ENCODE peak calls at places on chromosomes 3 and 15, in eight cellular contexts. H is sigmoid colon, V is tibial nerve, A is left ventricle myocardium inferior, Y is hepatocyte, P is Peyer's patch, X is kidney, C is WTC11. L is an unnamed sample.
A peak's percentile ranks its signal among the peaks of the same experiment; 100 is the strongest.

GRCh38 chr3:51539291-51539891 is 872 bp downstream of the RAD54L2 start:
- DNase-seq in H (no peak), V (peak; percentile 12), A (no peak), Y (peak; percentile 46), P (peak; percentile 47), X (no peak), C (peak; percentile 20), L (no peak)

GRCh38 chr3:137792633-137793271 is 28.6 kb downstream of the SOX14 start:
- DNase-seq in H (no peak), V (peak; percentile 36), A (no peak), Y (peak; percentile 56), P (no peak), X (no peak), C (peak; percentile 67), L (peak; percentile 6)

GRCh38 chr3:137259089-137259488 is 301.3 kb downstream of the IL20RB start:
- DNase-seq in H (no peak), V (no peak), A (no peak), Y (no peak), P (no peak), X (no peak), C (no peak), L (no peak)

GRCh38 chr15:89593018-89593417 is 17.7 kb downstream of the TICRR start:
- DNase-seq in H (no peak), V (no peak), A (no peak), Y (no peak), P (no peak), X (no peak), C (no peak), L (no peak)

GRCh38 chr3:44511238-44511567 is 33.7 kb upstream of the ZNF445 start:
- DNase-seq in H (no peak), V (no peak), A (no peak), Y (peak; percentile 31), P (no peak), X (no peak), C (no peak), L (no peak)

GRCh38 chr3:142618917-142619401 is 22.8 kb downstream of the PLS1 start:
- DNase-seq in H (no peak), V (no peak), A (no peak), Y (peak; percentile 43), P (no peak), X (no peak), C (no peak), L (no peak)

GRCh38 chr15:85865070-85865684 is 70.5 kb upstream of the KLHL25 start:
- DNase-seq in H (no peak), V (no peak), A (no peak), Y (peak; percentile 74), P (no peak), X (no peak), C (peak; percentile 76), L (peak; percentile 14)

GRCh38 chr3:127172670-127173515 is 20.0 kb upstream of the PRR23E start:
- DNase-seq in H (no peak), V (no peak), A (no peak), Y (peak; percentile 52), P (no peak), X (peak; percentile 69), C (no peak), L (peak; percentile 52)

GRCh38 chr15:92020207-92020606 is 166.7 kb downstream of the SLCO3A1 start:
- DNase-seq in H (no peak), V (no peak), A (no peak), Y (no peak), P (no peak), X (no peak), C (no peak), L (no peak)

GRCh38 chr15:99385865-99386264 is 134.6 kb downstream of the LRRC28 start:
- DNase-seq in H (no peak), V (peak; percentile 59), A (peak; percentile 76), Y (peak; percentile 61), P (peak; percentile 67), X (peak; percentile 85), C (no peak), L (no peak)

GRCh38 chr3:138328341-138328740 is 1.3 kb downstream of the NME9 start:
- DNase-seq in H (no peak), V (no peak), A (no peak), Y (peak; percentile 24), P (no peak), X (no peak), C (no peak), L (no peak)

GRCh38 chr3:195774917-195775316 is 36.8 kb downstream of the MUC4 start:
- DNase-seq in H (peak; percentile 76), V (peak; percentile 50), A (peak; percentile 56), Y (peak; percentile 50), P (no peak), X (peak; percentile 68), C (peak; percentile 80), L (no peak)

GRCh38 chr3:42032693-42033349 is 58.3 kb upstream of the TRAK1 start:
- DNase-seq in H (peak; percentile 93), V (peak; percentile 80), A (peak; percentile 46), Y (peak; percentile 60), P (no peak), X (peak; percentile 84), C (no peak), L (no peak)

GRCh38 chr3:129121792-129122696 is at the start of gene RAB43:
- DNase-seq in H (peak; percentile 93), V (peak; percentile 78), A (peak; percentile 90), Y (peak; percentile 97), P (peak; percentile 94), X (peak; percentile 97), C (peak; percentile 99), L (peak; percentile 37)

GRCh38 chr3:129118745-129119144 is 2.9 kb downstream of the RAB43 start:
- DNase-seq in H (no peak), V (no peak), A (no peak), Y (no peak), P (no peak), X (no peak), C (no peak), L (no peak)

GRCh38 chr3:129121016-129121791 is 400 bp downstream of the RAB43 start:
- DNase-seq in H (no peak), V (no peak), A (no peak), Y (peak; percentile 46), P (no peak), X (no peak), C (peak; percentile 25), L (no peak)

GRCh38 chr3:129119365-129120100 is 2.1 kb downstream of the RAB43 start:
- DNase-seq in H (no peak), V (no peak), A (no peak), Y (peak; percentile 85), P (peak; percentile 73), X (no peak), C (no peak), L (no peak)

DNA sequence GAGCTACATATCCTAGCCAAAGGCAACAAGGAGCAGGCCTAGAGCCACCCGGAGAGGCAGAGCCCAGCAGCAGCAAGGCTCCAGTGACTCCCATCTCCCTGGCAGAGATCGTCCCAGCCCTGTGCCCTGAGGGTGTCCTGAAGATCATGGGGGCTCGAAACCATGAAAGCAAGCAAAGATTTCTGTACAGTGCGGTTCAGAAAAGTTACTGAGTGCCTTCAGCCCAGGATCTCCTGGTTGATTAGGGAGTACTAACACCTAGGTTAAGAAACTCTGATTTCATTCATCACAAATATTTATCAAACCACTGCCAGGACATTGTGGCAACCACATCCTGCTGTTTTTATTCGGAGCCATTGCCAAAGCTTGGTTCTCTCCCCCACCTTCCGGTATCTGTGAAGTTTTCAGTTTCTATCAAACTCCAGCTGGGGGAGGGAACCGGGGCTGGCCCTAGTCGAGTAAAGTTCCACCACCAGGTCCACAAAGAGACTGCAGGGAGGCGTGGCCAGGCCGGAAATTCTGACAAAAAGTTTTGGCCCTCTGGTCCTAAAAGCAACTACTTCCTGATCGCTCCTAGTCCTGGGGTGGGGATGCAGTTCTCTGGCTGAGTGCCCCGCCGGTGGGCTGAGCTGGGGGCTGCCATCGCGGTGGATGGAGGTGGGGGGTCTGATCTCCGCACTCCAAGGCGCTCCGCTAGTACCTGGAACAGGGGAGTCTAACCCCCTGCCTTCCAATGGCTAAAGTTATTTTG is 1.2 kb downstream of the RAB43 start:
- DNase-seq in H (peak; percentile 94), V (peak; percentile 79), A (peak; percentile 84), Y (peak; percentile 93), P (peak; percentile 84), X (peak; percentile 97), C (peak; percentile 85), L (peak; percentile 83)
- TF ChIP-seq CTCF in H (peak; percentile 21), V (peak; percentile 23), A (peak; percentile 53), Y (peak; percentile 19), P (peak; percentile 45), X (peak; percentile 22), C (no peak), L (no peak)

DNA sequence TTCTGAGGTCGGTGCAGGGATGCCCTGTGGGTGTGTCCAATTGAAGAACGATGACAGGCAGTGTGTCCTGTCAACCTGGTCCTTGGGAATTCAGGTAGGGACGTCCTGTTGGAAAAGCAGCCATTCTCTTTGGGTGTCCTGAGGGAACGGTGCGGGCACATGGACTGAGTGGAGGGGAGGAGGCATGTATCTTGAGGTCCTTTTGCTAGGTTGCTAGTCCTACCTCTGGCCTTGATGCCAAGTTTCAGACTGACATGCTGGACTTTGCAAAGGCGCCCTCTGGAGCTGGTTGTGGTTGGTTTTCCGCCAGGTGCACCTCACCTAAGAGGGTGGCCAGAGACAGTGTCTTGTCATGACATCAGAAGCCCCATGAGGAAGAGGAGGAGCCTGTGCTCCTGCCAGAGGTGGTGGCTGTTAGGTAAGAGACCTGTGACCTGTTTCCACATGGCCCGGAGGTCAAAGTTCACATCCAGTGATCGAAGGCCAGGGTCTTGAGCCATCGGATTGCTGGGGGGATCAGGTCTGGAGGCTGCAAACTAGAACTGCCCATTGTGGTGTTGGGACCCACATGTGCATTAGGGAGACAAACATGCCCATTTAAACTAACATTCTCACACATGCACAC is 106.3 kb downstream of the SNRPN start:
- DNase-seq in H (no peak), V (no peak), A (no peak), Y (no peak), P (no peak), X (peak; percentile 29), C (no peak), L (no peak)
- TF ChIP-seq CTCF in H (no peak), V (no peak), A (no peak), Y (no peak), P (no peak), X (no peak), C (no peak), L (no peak)

GRCh38 chr3:99620976-99621375 is 17.4 kb upstream of the COL8A1 start:
- DNase-seq in H (no peak), V (no peak), A (no peak), Y (no peak), P (no peak), X (no peak), C (no peak), L (peak; percentile 17)

GRCh38 chr3:99624536-99625236 is 13.7 kb upstream of the COL8A1 start:
- DNase-seq in H (no peak), V (no peak), A (no peak), Y (no peak), P (no peak), X (no peak), C (no peak), L (no peak)

GRCh38 chr3:99625237-99625622 is 13.2 kb upstream of the COL8A1 start:
- DNase-seq in H (no peak), V (no peak), A (no peak), Y (no peak), P (no peak), X (no peak), C (no peak), L (no peak)

GRCh38 chr3:99614768-99615167 is 23.6 kb upstream of the COL8A1 start:
- DNase-seq in H (no peak), V (no peak), A (no peak), Y (no peak), P (no peak), X (no peak), C (no peak), L (no peak)

GRCh38 chr3:99620077-99620476 is 18.3 kb upstream of the COL8A1 start:
- DNase-seq in H (no peak), V (no peak), A (no peak), Y (no peak), P (no peak), X (no peak), C (no peak), L (no peak)
- TF ChIP-seq CTCF in H (no peak), V (no peak), A (no peak), Y (no peak), P (no peak), X (no peak), C (no peak), L (no peak)

GRCh38 chr15:101652098-101652782 is at the start of gene TM2D3:
- DNase-seq in H (peak; percentile 96), V (peak; percentile 86), A (peak; percentile 96), Y (peak; percentile 97), P (peak; percentile 97), X (peak; percentile 98), C (peak; percentile 91), L (peak; percentile 67)
- TF ChIP-seq CTCF in H (peak; percentile 79), V (peak; percentile 87), A (peak; percentile 91), Y (peak; percentile 80), P (peak; percentile 98), X (peak; percentile 77), C (peak; percentile 38), L (peak; percentile 81)